ENCODE peak calls at places on chromosomes 11 and 22, in seven cellular contexts. I is tibial artery; D is IMR-90; G is neural progenitor cell; T is endothelial cell of umbilical vein; L is CD4-positive, alpha-beta T cell; C is psoas muscle. W is an unnamed sample.

GRCh38 chr11:8011981-8012444 is 24.9 kb downstream of the EIF3F start:
- DNase-seq in L (no peak), D (peak), I (no peak), C (no peak), T (no peak), G (no peak), W (peak)

GRCh38 chr11:73875380-73875779 is 1.3 kb downstream of the COA4 start:
- DNase-seq in G (no peak), C (no peak), D (no peak), L (no peak), I (no peak), T (no peak), W (no peak)

GRCh38 chr11:64094463-64095223 is 58.9 kb downstream of the FLRT1 start:
- DNase-seq in L (no peak), I (no peak), G (peak), T (peak), D (peak), C (peak), W (peak)

GRCh38 chr11:46293616-46294015 is 16.2 kb downstream of the CREB3L1 start:
- DNase-seq in L (no peak), C (no peak), D (peak), T (no peak), I (no peak), G (no peak), W (peak)

GRCh38 chr11:131759140-131759539 is 388.7 kb downstream of the NTM start:
- DNase-seq in T (no peak), D (no peak), C (no peak), I (no peak), L (no peak), G (no peak), W (no peak)

GRCh38 chr11:117928818-117929567 is at the start of gene TMPRSS13:
- DNase-seq in G (no peak), D (no peak), I (peak), L (no peak), C (no peak), T (no peak), W (no peak)

GRCh38 chr11:83508804-83509203 is 222.6 kb upstream of the CCDC90B start:
- DNase-seq in G (no peak), T (no peak), D (no peak), L (no peak), C (no peak), I (no peak), W (no peak)

GRCh38 chr22:17575151-17575550 is 11.9 kb downstream of the SLC25A18 start:
- DNase-seq in C (no peak), L (no peak), T (no peak), G (no peak), I (no peak), D (no peak), W (no peak)

GRCh38 chr11:60193687-60194433 is 11.0 kb upstream of the MS4A6A start:
- DNase-seq in G (peak), L (peak), C (no peak), D (peak), I (no peak), T (peak), W (peak)

GRCh38 chr11:14089690-14090462 is 127.4 kb downstream of the SPON1 start:
- DNase-seq in D (no peak), C (no peak), T (no peak), I (no peak), G (no peak), L (no peak), W (no peak)

GRCh38 chr11:84720706-84721402 is 906.3 kb downstream of the DLG2 start:
- DNase-seq in D (no peak), L (no peak), C (peak), T (no peak), G (peak), I (no peak), W (no peak)

GRCh38 chr22:45891471-45891995 is 85.4 kb downstream of the WNT7B start:
- DNase-seq in G (no peak), D (no peak), T (no peak), L (no peak), C (peak), I (no peak), W (no peak)

GRCh38 chr11:119650251-119650650 is 78.7 kb downstream of the NECTIN1 start:
- DNase-seq in I (no peak), C (no peak), L (no peak), G (no peak), T (no peak), D (no peak), W (no peak)

GRCh38 chr11:110858556-110858921 is 146.3 kb upstream of the ARHGAP20 start:
- DNase-seq in I (peak), D (no peak), G (no peak), C (peak), L (no peak), T (no peak), W (no peak)

GRCh38 chr11:1589996-1590395 is 4.9 kb upstream of the KRTAP5-1 start:
- DNase-seq in T (no peak), G (no peak), D (no peak), I (peak), C (no peak), L (no peak), W (no peak)

GRCh38 chr11:110261195-110262140 is 34.9 kb downstream of the RDX start:
- DNase-seq in L (no peak), D (peak), I (no peak), T (peak), C (no peak), G (no peak), W (no peak)

GRCh38 chr11:132913886-132914285 is 618.4 kb downstream of the OPCML start:
- DNase-seq in G (no peak), T (no peak), D (no peak), I (no peak), C (no peak), L (no peak), W (no peak)

GRCh38 chr11:15113381-15113780 is 1.3 kb upstream of the INSC start:
- DNase-seq in L (no peak), I (no peak), T (no peak), C (no peak), G (no peak), D (no peak), W (no peak)

GRCh38 chr22:41939981-41940852 is 6.7 kb downstream of the CENPM start:
- DNase-seq in C (no peak), G (no peak), T (no peak), D (no peak), I (no peak), L (peak), W (no peak)

GRCh38 chr11:1178906-1179305 is 21.2 kb downstream of the MUC5AC start:
- DNase-seq in L (no peak), C (peak), G (no peak), D (no peak), T (no peak), I (no peak), W (no peak)

GRCh38 chr11:84901986-84902385 is 725.2 kb downstream of the DLG2 start:
- DNase-seq in L (no peak), C (no peak), G (no peak), I (no peak), D (peak), T (no peak), W (no peak)

GRCh38 chr22:31296258-31296657 is 4.0 kb upstream of the PIK3IP1 start:
- DNase-seq in I (no peak), G (no peak), C (no peak), D (peak), T (peak), L (no peak), W (no peak)

GRCh38 chr11:75399344-75400109 is at the start of gene RPS3:
- DNase-seq in L (peak), T (peak), D (peak), C (peak), I (peak), G (peak), W (peak)
- TF ChIP-seq CTCF in L (peak), T (no peak), D (peak), C (peak), I (no peak), G (peak), W (peak)

DNA sequence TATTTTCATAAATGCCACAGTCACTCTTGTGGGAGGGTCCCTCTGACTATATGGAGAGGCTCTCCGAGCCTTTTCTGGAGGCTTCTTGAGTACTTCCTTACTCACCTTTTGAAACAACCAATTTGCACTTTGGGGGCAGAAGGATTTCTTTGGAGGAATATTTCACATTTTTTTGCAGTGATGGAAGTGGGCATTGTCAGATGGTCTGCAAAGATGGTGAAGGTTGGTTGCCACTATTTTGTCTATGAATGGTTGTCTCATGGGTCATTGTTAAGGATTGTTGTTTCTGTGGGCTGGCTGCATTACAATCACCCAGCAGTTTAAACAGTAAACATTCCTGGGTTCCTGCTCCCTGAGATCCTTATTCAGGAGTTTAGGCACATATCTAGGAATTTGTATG is 388.2 kb downstream of the TMEM135 start:
- DNase-seq in C (no peak), L (no peak), T (no peak), I (no peak), G (no peak), D (peak), W (no peak)
- H3K27ac ChIP-seq in C (no peak), L (no peak), T (no peak), I (no peak), G (no peak), D (no peak), W (no peak)

GRCh38 chr22:29524440-29525191 is 28.9 kb downstream of the THOC5 start:
- DNase-seq in L (no peak), G (peak), I (no peak), C (no peak), D (peak), T (peak), W (peak)
- TF ChIP-seq CTCF in L (no peak), G (peak), I (peak), C (peak), D (peak), T (peak), W (peak)

GRCh38 chr11:18540207-18541009 is 13.7 kb upstream of the TSG101 start:
- DNase-seq in L (no peak), D (peak), I (no peak), C (no peak), T (peak), G (peak), W (no peak)

GRCh38 chr11:18534230-18534629 is 7.5 kb upstream of the TSG101 start:
- DNase-seq in I (no peak), D (no peak), G (no peak), T (no peak), C (no peak), L (no peak), W (no peak)

GRCh38 chr11:18536195-18536594 is 9.5 kb upstream of the TSG101 start:
- DNase-seq in T (no peak), C (no peak), L (no peak), I (no peak), D (no peak), G (no peak), W (no peak)
- H3K27ac ChIP-seq in T (no peak), C (no peak), L (no peak), I (no peak), D (no peak), G (no peak), W (no peak)